ENCODE peak calls at places on chromosomes 7 and 10, in six cellular contexts. R is fibroblast of mammary gland, T is aorta, S is hepatic stellate cell, G is AG04449, Z is body of pancreas. D is an unnamed sample.

GRCh38 chr10:19993714-19994343 is 177.6 kb downstream of the PLXDC2 start:
- DNase-seq in R (peak), T (no peak), S (no peak), G (no peak), Z (no peak), D (no peak)

GRCh38 chr7:48962821-48963505 is 38.6 kb downstream of the CDC14C start:
- DNase-seq in R (peak), T (peak), S (no peak), G (no peak), Z (no peak), D (no peak)

GRCh38 chr10:101438881-101439391 is 85.0 kb downstream of the BTRC start:
- DNase-seq in R (no peak), T (no peak), S (no peak), G (no peak), Z (no peak), D (no peak)

GRCh38 chr7:22545539-22545938 is 45.6 kb upstream of the STEAP1B start:
- DNase-seq in R (no peak), T (no peak), S (no peak), G (no peak), Z (no peak), D (no peak)

GRCh38 chr7:24573008-24573553 is at the start of gene PALS2:
- DNase-seq in R (peak), T (peak), S (peak), G (no peak), Z (peak), D (peak)

GRCh38 chr10:30557884-30558283 is 71.7 kb downstream of the LYZL2 start:
- DNase-seq in R (peak), T (no peak), S (no peak), G (no peak), Z (no peak), D (no peak)

GRCh38 chr7:105931179-105931578 is 31.9 kb upstream of the CDHR3 start:
- DNase-seq in R (no peak), T (no peak), S (no peak), G (no peak), Z (no peak), D (no peak)

GRCh38 chr10:61754553-61755540 is 92.1 kb downstream of the CABCOCO1 start:
- DNase-seq in R (no peak), T (no peak), S (no peak), G (no peak), Z (no peak), D (no peak)

GRCh38 chr7:46129831-46130230 is 208.8 kb upstream of the IGFBP3 start:
- DNase-seq in R (no peak), T (no peak), S (no peak), G (no peak), Z (no peak), D (no peak)

GRCh38 chr7:28572321-28573058 is 160.2 kb downstream of the CREB5 start:
- DNase-seq in R (no peak), T (no peak), S (no peak), G (no peak), Z (peak), D (no peak)

GRCh38 chr10:44396671-44397191 is 11.8 kb upstream of the CXCL12 start:
- DNase-seq in R (no peak), T (peak), S (no peak), G (no peak), Z (no peak), D (no peak)

GRCh38 chr7:120600607-120601006 is 257.3 kb downstream of the TSPAN12 start:
- DNase-seq in R (no peak), T (no peak), S (no peak), G (no peak), Z (no peak), D (no peak)

GRCh38 chr7:128920913-128921582 is 10.5 kb upstream of the KCP start:
- DNase-seq in R (no peak), T (no peak), S (no peak), G (no peak), Z (no peak), D (no peak)

GRCh38 chr7:37359662-37360444 is 88.8 kb downstream of the ELMO1 start:
- DNase-seq in R (no peak), T (no peak), S (no peak), G (no peak), Z (no peak), D (no peak)

GRCh38 chr7:112930787-112931186 is 140.6 kb upstream of the TMEM168 start:
- DNase-seq in R (peak), T (no peak), S (no peak), G (peak), Z (no peak), D (no peak)

GRCh38 chr7:6438427-6438826 is 9.3 kb downstream of the DAGLB start:
- DNase-seq in R (no peak), T (no peak), S (no peak), G (no peak), Z (no peak), D (no peak)

GRCh38 chr10:126716366-126716765 is 45.9 kb upstream of the C10orf90 start:
- DNase-seq in R (no peak), T (no peak), S (no peak), G (no peak), Z (no peak), D (no peak)

GRCh38 chr10:44380829-44381600 is 3.9 kb downstream of the CXCL12 start:
- DNase-seq in R (no peak), T (peak), S (no peak), G (no peak), Z (peak), D (no peak)

GRCh38 chr7:130289478-130289877 is 3.5 kb upstream of the CPA4 start:
- DNase-seq in R (no peak), T (no peak), S (no peak), G (no peak), Z (no peak), D (no peak)

GRCh38 chr7:107932851-107933250 is 41.9 kb downstream of the DLD start:
- DNase-seq in R (no peak), T (no peak), S (no peak), G (no peak), Z (no peak), D (no peak)

GRCh38 chr7:52723606-52724005 is 311.8 kb upstream of the POM121L12 start:
- DNase-seq in R (no peak), T (no peak), S (no peak), G (no peak), Z (no peak), D (no peak)

GRCh38 chr7:134920026-134920758 is 66.1 kb upstream of the AGBL3 start:
- DNase-seq in R (peak), T (no peak), S (peak), G (peak), Z (no peak), D (no peak)

GRCh38 chr7:70392870-70393269 is 739.1 kb upstream of the GALNT17 start:
- DNase-seq in R (no peak), T (no peak), S (no peak), G (no peak), Z (no peak), D (no peak)

GRCh38 chr7:52413051-52413450 is 622.4 kb upstream of the POM121L12 start:
- DNase-seq in R (no peak), T (no peak), S (no peak), G (no peak), Z (no peak), D (no peak)

GRCh38 chr10:90229486-90229885 is 528.1 kb downstream of the KIF20B start:
- DNase-seq in R (no peak), T (no peak), S (no peak), G (no peak), Z (no peak), D (no peak)

GRCh38 chr10:12414278-12414988 is 65.1 kb downstream of the CAMK1D start:
- DNase-seq in R (peak), T (no peak), S (no peak), G (no peak), Z (no peak), D (no peak)

GRCh38 chr10:86827639-86828038 is 71.2 kb downstream of the BMPR1A start:
- DNase-seq in R (no peak), T (no peak), S (no peak), G (no peak), Z (no peak), D (no peak)

GRCh38 chr7:97601941-97602457 is 129.9 kb upstream of the TAC1 start:
- DNase-seq in R (no peak), T (no peak), S (no peak), G (no peak), Z (no peak), D (no peak)

GRCh38 chr7:94266278-94266677 is 128.4 kb upstream of the COL1A2 start:
- DNase-seq in R (peak), T (no peak), S (no peak), G (peak), Z (peak), D (peak)

GRCh38 chr10:131117011-131117410 is 194.5 kb downstream of the TCERG1L start:
- DNase-seq in R (no peak), T (no peak), S (no peak), G (no peak), Z (no peak), D (no peak)

GRCh38 chr7:142782922-142783900 is 12.4 kb downstream of the PRSS2 start:
- DNase-seq in R (peak), T (peak), S (peak), G (peak), Z (peak), D (peak)

GRCh38 chr7:11835260-11835659 is 3.3 kb upstream of the THSD7A start:
- DNase-seq in R (no peak), T (no peak), S (no peak), G (no peak), Z (no peak), D (no peak)

GRCh38 chr7:92840309-92840708 is 3.9 kb upstream of the CDK6 start:
- DNase-seq in R (no peak), T (no peak), S (no peak), G (no peak), Z (no peak), D (no peak)

GRCh38 chr7:5425507-5426225 is 2.0 kb upstream of the TNRC18 start:
- DNase-seq in R (peak), T (peak), S (peak), G (no peak), Z (peak), D (peak)

GRCh38 chr10:100894589-100895294 is 18.0 kb upstream of the SLF2 start:
- DNase-seq in R (no peak), T (no peak), S (no peak), G (no peak), Z (no peak), D (peak)

GRCh38 chr10:72334196-72334831 is 20.4 kb downstream of the DNAJB12 start:
- DNase-seq in R (peak), T (no peak), S (no peak), G (no peak), Z (peak), D (no peak)

D was measured in lung.